ENCODE peak calls at places on chromosome 18, in four cellular contexts. N, L, Y and C are unnamed samples. For H3K4me1, the result is how much of the 10 kb centered on the place peaks cover.

GRCh38 chr18:68417166-68417776 is 297.6 kb downstream of the TMX3 start:
- DNase-seq in N (no peak), L (no peak), Y (peak), C (no peak)

GRCh38 chr18:9915291-9916066 is 1.7 kb downstream of the VAPA start:
- DNase-seq in N (no peak), L (no peak), Y (no peak), C (no peak)

GRCh38 chr18:56139792-56140254 is 498.6 kb downstream of the TXNL1 start:
- DNase-seq in N (no peak), L (peak), Y (no peak), C (peak)

GRCh38 chr18:70491734-70492348 is 203.0 kb downstream of the SOCS6 start:
- DNase-seq in N (no peak), L (peak), Y (peak), C (peak)

GRCh38 chr18:76374330-76375281 is 120.4 kb downstream of the ZNF516 start:
- DNase-seq in N (no peak), L (no peak), Y (no peak), C (no peak)

GRCh38 chr18:74397572-74397971 is 59.5 kb downstream of the DIPK1C start:
- DNase-seq in N (no peak), L (peak), Y (no peak), C (no peak)

GRCh38 chr18:8732442-8733360 is 27.3 kb downstream of the MTCL1 start:
- DNase-seq in N (no peak), L (no peak), Y (no peak), C (no peak)

GRCh38 chr18:46034230-46034629 is 37.8 kb downstream of the PSTPIP2 start:
- DNase-seq in N (no peak), L (no peak), Y (no peak), C (no peak)

GRCh38 chr18:42018831-42019230 is 63.8 kb downstream of the PIK3C3 start:
- DNase-seq in N (no peak), L (no peak), Y (no peak), C (no peak)

GRCh38 chr18:34976899-34977786 is 64.1 kb upstream of the MAPRE2 start:
- DNase-seq in N (peak), L (peak), Y (peak), C (peak)
- TF ChIP-seq POLR2A in N (no peak), L (no peak), Y (no peak), C (peak)

DNA sequence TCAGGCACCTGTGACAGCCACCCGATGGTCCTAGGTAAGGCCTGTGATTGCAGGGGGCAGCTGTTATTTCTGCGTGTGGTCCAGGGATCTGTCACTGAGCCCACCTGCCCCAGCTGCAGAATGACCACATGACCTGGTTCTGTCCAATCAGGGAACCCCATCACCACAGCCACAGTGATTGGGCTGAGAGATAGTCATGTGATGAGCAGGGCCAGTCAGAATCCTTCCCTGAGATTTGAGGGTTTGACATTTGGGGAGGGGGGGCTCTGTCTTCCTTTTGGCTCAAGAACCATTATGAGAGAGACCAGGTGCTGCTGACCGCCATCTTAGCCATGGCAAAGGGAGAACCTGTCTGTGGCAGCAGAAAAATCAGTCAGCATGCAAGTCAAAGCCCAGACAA is 147.2 kb downstream of the SMAD7 start:
- DNase-seq in N (no peak), L (peak), Y (no peak), C (peak)
- H3K4me1 ChIP-seq in N (under half), L (under half), Y (under half), C (under half)

DNA sequence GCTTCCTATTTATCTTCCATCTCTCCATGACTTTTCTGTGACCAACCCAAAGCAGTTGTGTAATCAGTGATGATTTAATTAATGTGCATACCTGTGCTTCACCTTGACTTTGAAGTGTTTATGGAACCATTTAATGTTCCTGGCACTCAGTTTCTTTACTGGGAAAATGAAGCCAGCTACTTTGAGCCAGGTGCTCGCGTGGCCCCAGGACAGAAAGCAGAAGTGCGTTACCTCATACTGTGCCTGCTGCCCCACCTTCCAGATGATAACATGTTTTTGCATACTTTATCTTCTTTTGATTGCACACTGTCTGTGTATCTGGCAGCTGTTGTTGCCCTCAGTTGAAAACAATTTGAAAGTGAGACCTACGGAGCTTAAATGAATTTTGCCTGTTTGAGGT is 61.3 kb downstream of the PMAIP1 start:
- DNase-seq in N (peak), L (no peak), Y (no peak), C (peak)
- TF ChIP-seq POLR2AphosphoS5 in N (peak), L (no peak), Y (no peak), C (no peak)

GRCh38 chr18:35477974-35478373 is 19.8 kb downstream of the INO80C start:
- DNase-seq in N (no peak), L (no peak), Y (no peak), C (no peak)

GRCh38 chr18:35481960-35482366 is 15.8 kb downstream of the INO80C start:
- DNase-seq in N (no peak), L (no peak), Y (no peak), C (no peak)

GRCh38 chr18:35477497-35477896 is 20.3 kb downstream of the INO80C start:
- DNase-seq in N (no peak), L (no peak), Y (no peak), C (no peak)

GRCh38 chr18:35479911-35480586 is 17.7 kb downstream of the INO80C start:
- DNase-seq in N (no peak), L (peak), Y (no peak), C (peak)

GRCh38 chr18:35478520-35479435 is 19.0 kb downstream of the INO80C start:
- DNase-seq in N (no peak), L (peak), Y (peak), C (peak)
- TF ChIP-seq POLR2A in N (no peak), L (no peak), Y (no peak), C (peak)

DNA sequence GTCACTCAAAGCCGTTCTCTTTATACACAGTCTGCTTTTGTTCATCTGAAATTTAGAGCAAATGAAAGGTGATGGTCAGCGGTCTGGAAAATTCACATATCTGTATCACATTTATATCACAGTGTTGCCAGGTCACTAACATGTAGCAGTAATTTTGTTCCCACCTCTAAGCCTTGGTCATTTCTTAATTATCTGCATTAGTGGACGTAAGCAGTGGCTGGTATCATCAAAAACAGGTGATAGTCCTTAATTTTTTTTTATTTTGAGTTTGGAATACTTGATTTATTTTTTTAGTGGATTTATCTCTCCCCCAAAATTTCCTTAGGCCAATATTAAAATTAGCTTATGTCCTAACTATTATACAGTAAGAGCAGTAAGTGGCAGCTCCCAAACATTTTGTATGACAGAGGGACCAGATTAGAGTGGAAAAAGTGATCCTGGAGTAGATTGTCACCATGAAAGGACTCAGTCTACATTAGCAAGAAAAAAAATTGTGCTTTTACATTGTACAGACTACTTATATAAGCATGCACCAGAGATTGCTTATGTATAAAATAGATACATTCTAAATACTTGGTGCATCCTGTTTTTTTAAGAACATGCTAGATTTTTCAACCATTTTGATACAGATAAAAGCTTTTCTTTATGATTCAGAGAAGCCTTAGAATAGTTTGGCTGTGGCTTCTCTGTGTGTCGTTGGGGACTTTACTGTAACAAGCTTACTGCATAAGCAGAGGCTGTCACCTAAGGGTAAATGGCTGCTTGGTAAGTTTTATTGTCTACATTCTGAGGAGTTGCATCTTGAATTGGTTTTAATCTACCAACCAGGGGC is 65.0 kb downstream of the MAPRE2 start:
- DNase-seq in N (no peak), L (no peak), Y (no peak), C (no peak)
- H3K4me1 ChIP-seq in N (under half), L (under half), Y (under half), C (under half)

GRCh38 chr18:3590096-3590655 is 140.2 kb downstream of the TGIF1 start:
- DNase-seq in N (no peak), L (no peak), Y (no peak), C (no peak)

GRCh38 chr18:3584266-3584665 is 134.3 kb downstream of the TGIF1 start:
- DNase-seq in N (no peak), L (no peak), Y (no peak), C (no peak)

GRCh38 chr18:3584897-3585460 is 135.0 kb downstream of the TGIF1 start:
- DNase-seq in N (no peak), L (no peak), Y (peak), C (no peak)

GRCh38 chr18:3581890-3582289 is 131.9 kb downstream of the TGIF1 start:
- DNase-seq in N (no peak), L (no peak), Y (no peak), C (no peak)

DNA sequence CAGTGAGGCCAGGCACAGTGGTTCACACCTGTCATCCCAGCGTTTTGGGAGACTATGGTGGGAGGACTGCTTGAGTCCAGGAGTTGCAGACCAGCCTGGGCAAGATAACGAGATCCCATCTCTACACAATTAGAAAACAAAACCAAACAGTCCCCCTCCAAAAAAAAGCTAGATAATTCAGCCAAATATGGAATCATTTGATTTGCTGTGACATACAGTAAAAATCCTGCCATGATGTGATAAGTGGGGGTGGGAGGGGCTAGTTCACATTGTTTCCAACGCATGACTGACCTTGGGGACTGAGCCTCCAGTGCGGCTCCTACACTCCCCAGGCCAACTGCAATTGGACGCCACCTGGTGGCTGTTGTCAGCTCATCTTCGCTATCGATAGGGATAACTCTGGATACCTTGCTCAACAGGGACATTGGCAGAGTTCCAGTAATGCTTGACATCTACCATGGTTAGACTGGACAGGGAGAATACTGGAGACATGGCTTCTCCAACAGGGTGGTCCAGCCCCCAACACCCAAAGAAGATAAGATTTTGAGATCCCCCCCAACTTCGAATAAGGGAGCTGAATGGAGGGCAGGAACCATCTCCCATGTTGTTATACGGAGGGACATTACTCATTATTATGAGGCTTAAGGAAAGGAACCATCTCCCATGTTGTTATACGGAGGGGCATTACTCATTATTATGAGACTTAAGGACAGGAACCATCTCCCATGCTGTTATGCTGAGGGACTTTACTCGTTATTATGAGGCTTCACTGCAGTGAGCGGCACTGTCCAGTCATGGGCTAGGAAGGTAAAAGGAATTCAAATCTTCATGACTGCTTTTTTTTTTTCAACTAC is 135.9 kb downstream of the TGIF1 start:
- DNase-seq in N (peak), L (peak), Y (peak), C (peak)
- TF ChIP-seq POLR2AphosphoS5 in N (peak), L (no peak), Y (no peak), C (peak)

GRCh38 chr18:24987271-24987932 is 364.6 kb downstream of the ZNF521 start:
- DNase-seq in N (peak), L (no peak), Y (peak), C (no peak)
- TF ChIP-seq POLR2A in N (no peak), L (no peak), Y (no peak), C (no peak)

DNA sequence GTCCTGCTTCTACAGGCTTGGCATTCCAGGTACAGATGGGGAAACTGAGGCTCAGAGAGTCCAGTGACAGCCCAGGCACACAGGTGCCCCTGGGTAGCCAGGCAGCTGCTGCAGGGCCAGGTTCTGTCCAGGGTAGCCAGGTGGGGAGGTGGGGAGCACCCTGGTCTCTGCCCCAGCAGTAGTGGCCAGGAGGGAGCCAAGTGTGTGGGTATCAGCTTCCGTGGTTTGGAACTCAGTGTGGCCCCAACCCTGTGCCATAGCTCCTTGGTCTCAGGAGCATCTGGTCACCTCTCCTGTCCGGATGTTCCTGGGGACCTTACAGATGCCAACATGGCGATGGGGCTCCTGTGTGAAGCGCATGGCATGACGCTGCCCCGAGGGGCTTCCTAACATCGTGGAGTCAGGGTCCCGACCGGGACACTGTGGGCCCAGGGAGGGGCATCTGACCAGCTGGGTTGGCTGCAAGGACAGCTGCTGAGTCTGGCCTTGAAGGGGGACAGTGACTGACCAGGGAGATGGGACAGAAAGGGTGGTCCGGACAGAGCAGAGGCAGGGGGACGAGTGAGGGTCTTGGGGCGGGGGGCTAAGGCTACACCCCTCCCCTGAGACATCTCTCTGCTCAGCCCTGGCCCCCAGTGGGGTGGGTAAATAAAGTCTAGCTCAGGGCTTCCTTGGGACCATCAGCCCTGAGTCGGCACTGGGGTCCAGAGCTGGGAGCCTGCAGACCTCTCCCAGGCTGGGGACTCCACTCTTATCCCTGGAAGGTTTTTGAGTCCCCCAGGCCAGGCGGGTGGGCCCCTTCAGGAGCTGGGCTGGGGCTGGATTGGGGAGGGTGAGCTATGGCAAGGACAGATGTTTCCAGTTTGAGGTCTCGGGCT is 76.0 kb upstream of the SMAD7 start:
- DNase-seq in N (no peak), L (peak), Y (no peak), C (no peak)
- H3K4me1 ChIP-seq in N (under half), L (under half), Y (under half), C (under half)